ENCODE peak calls at places on chromosomes 11 and 22, in four cellular contexts. S, D, I and C are unnamed samples.

GRCh38 chr22:45772726-45773125 is 101.1 kb downstream of the ATXN10 start:
- DNase-seq in I (no peak), D (no peak), S (peak), C (no peak)

GRCh38 chr22:48238018-48238915 is 1475.8 kb downstream of the TBC1D22A start:
- DNase-seq in S (no peak), D (no peak), I (no peak), C (no peak)

GRCh38 chr11:95734009-95734572 is 55.5 kb downstream of the FAM76B start:
- DNase-seq in S (no peak), D (no peak), I (no peak), C (no peak)

GRCh38 chr22:17990942-17991341 is 33.4 kb downstream of the MICAL3 start:
- DNase-seq in D (no peak), S (no peak), I (no peak), C (no peak)

GRCh38 chr11:74449369-74449931 is 17.9 kb downstream of the KCNE3 start:
- DNase-seq in D (peak), I (no peak), S (peak), C (peak)

GRCh38 chr11:74592063-74592440 is 330 bp upstream of the POLD3 start:
- DNase-seq in I (no peak), S (no peak), D (no peak), C (no peak)

GRCh38 chr11:115939726-115940421 is 435.7 kb upstream of the CADM1 start:
- DNase-seq in S (no peak), I (no peak), D (no peak), C (no peak)

GRCh38 chr11:114135737-114136151 is 76.2 kb downstream of the ZBTB16 start:
- DNase-seq in D (no peak), I (peak), S (no peak), C (peak)

GRCh38 chr11:128157423-128158298 is 429.7 kb downstream of the ETS1 start:
- DNase-seq in S (peak), I (no peak), D (peak), C (peak)

GRCh38 chr11:102155676-102156075 is 45.4 kb downstream of the YAP1 start:
- DNase-seq in S (no peak), D (no peak), I (no peak), C (no peak)
- TF ChIP-seq ZNF274 in S (no peak), D (no peak), I (no peak), C (no peak)

DNA sequence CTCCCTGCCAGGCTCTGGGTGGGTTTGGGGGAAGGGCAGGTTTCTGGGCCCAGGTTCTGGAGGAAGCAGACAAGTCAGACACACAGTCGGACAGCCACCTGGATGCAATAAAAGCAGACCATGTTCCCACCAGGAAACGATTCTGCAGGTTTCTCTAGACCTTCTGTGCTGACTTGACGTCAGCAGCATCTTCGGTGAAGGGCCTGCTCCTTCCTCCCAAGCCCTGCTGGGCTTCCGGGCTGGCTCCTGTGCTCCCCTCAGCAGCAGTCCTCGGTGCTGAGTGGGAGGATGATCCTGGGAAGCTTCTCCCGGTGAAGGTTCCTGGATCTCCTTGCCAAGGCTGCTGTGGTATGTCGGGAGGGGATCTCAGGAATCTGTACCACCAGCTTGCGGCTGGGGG is 240.0 kb downstream of the GRIK4 start:
- DNase-seq in D (no peak), S (no peak), I (no peak), C (no peak)
- TF ChIP-seq SUZ12 in D (no peak), S (no peak), I (no peak), C (no peak)

GRCh38 chr11:60870733-60871377 is 3.5 kb downstream of the ZP1 start:
- DNase-seq in D (no peak), S (no peak), I (no peak), C (no peak)

GRCh38 chr11:60867871-60868681 is 734 bp downstream of the ZP1 start:
- DNase-seq in S (no peak), I (no peak), D (no peak), C (no peak)

GRCh38 chr11:60868682-60869450 is 1.5 kb downstream of the ZP1 start:
- DNase-seq in S (no peak), D (no peak), I (no peak), C (no peak)

GRCh38 chr11:60870276-60870675 is 2.9 kb downstream of the ZP1 start:
- DNase-seq in I (no peak), D (no peak), S (no peak), C (no peak)

GRCh38 chr11:60869451-60869825 is 2.1 kb downstream of the ZP1 start:
- DNase-seq in S (no peak), D (no peak), I (no peak), C (no peak)
- TF ChIP-seq YY1 in S (no peak), D (no peak), I (no peak), C (no peak)

DNA sequence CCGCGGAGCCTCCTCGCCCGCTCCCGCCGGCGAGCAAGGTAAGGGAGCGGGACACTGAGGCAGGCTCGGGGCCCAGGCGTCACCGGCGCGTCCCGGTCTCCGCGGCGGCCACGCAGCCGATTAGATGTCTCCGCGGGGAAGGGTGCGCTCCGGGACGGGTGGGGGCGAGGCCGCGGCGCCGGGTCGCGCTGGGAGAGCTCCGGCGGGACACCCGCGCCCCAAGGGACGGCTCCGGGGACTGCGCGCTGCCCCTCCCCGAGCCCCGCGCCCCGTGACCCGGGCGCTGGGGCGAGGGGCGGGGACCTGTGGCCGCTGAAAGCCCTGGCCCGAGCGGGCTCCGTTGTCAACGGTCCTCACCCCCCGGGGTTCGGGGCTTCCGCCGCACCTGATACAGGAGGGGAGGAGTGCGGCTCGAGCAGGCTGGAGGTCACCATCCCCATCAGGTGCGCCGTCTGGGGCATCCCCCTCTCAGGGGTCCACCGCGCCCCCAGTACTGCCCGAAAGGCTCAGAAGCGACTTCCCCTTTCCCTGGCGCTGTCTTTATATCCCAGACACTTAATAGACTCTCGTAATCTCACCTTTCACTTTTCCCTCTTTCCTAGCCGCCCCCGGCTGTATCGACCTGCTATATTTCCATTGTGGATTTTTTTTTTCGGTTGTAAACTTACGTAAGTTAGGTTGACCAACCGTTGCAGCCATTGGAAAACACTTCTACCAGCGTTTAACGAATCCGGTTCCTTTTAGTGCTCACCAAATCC is 566 bp downstream of the PPFIA1 start:
- DNase-seq in S (no peak), D (peak), I (no peak), C (no peak)
- TF ChIP-seq ZNF274 in S (no peak), D (no peak), I (no peak), C (no peak)

GRCh38 chr11:120510406-120511115 is 987 bp upstream of the GRIK4 start:
- DNase-seq in I (no peak), S (no peak), D (no peak), C (no peak)
- TF ChIP-seq SUZ12 in I (no peak), S (no peak), D (no peak), C (no peak)

GRCh38 chr11:44632466-44633123 is 67.1 kb downstream of the CD82 start:
- DNase-seq in S (no peak), I (no peak), D (peak), C (no peak)
- TF ChIP-seq YY1 in S (no peak), I (no peak), D (no peak), C (no peak)